ENCODE peak calls at places on chromosomes 1 and 21, in four cellular contexts. Y is germinal center, F is EL, L is RPMI8226. D is an unnamed sample.
A peak's percentile ranks its signal among the peaks of the same experiment; 100 is the strongest.

GRCh38 chr21:24436236-24436635 is 1171.0 kb downstream of the MRPL39 start:
- DNase-seq in Y (no peak), F (no peak), L (peak; percentile 63), D (no peak)

GRCh38 chr1:61434276-61434675 is 290.7 kb downstream of the TM2D1 start:
- DNase-seq in Y (no peak), F (no peak), L (no peak), D (no peak)

GRCh38 chr21:39373634-39374033 is 24.7 kb upstream of the HMGN1 start:
- DNase-seq in Y (no peak), F (peak; percentile 47), L (peak; percentile 72), D (peak; percentile 24)

GRCh38 chr1:212498243-212498642 is 65.5 kb downstream of the NENF start:
- DNase-seq in Y (no peak), F (peak; percentile 72), L (no peak), D (no peak)

GRCh38 chr1:177872563-177872900 is 97.3 kb downstream of the SEC16B start:
- DNase-seq in Y (no peak), F (no peak), L (no peak), D (no peak)

GRCh38 chr1:224619209-224619608 is 3.1 kb downstream of the CNIH3 start:
- DNase-seq in Y (no peak), F (no peak), L (no peak), D (no peak)

GRCh38 chr1:204729516-204729915 is 44.0 kb upstream of the LRRN2 start:
- DNase-seq in Y (no peak), F (no peak), L (no peak), D (no peak)

GRCh38 chr1:90726716-90727480 is 9.8 kb upstream of the BARHL2 start:
- DNase-seq in Y (no peak), F (no peak), L (no peak), D (no peak)

GRCh38 chr21:29218749-29219148 is 80.0 kb upstream of the BACH1 start:
- DNase-seq in Y (no peak), F (no peak), L (no peak), D (no peak)

GRCh38 chr1:14866841-14867626 is 268.5 kb downstream of the KAZN start:
- DNase-seq in Y (no peak), F (no peak), L (no peak), D (no peak)